ENCODE peak calls at places on chromosomes 3 and 15, in five cellular contexts. U is neuronal stem cell, Y is HS-5, M is NCI-H345, Z is EL. C is an unnamed sample.
A peak's percentile ranks its signal among the peaks of the same experiment; 100 is the strongest.

GRCh38 chr15:59741274-59741906 is 52.3 kb upstream of the BNIP2 start:
- DNase-seq in M (peak; percentile 60), Z (peak; percentile 17), U (peak; percentile 20), Y (no peak), C (no peak)

GRCh38 chr3:134299185-134299887 is 48.7 kb upstream of the RYK start:
- DNase-seq in U (no peak), Y (no peak), M (no peak), Z (no peak), C (no peak)

GRCh38 chr15:90291679-90292356 is 26.3 kb downstream of the NGRN start:
- DNase-seq in M (no peak), U (no peak), Y (no peak), Z (peak; percentile 24), C (no peak)

GRCh38 chr3:98172621-98173020 is 6.1 kb downstream of the OR5H15 start:
- DNase-seq in U (no peak), Z (peak; percentile 5), M (no peak), Y (no peak), C (no peak)

GRCh38 chr3:121152573-121152972 is 244.6 kb downstream of the STXBP5L start:
- DNase-seq in U (no peak), M (no peak), Z (peak; percentile 4), Y (peak; percentile 18), C (peak; percentile 3)

GRCh38 chr15:55917881-55918296 is 75.5 kb downstream of the NEDD4 start:
- DNase-seq in U (no peak), Y (peak; percentile 77), M (no peak), Z (peak; percentile 90), C (peak; percentile 84)

GRCh38 chr15:79204886-79205285 is 77.6 kb upstream of the ANKRD34C start:
- DNase-seq in Z (no peak), U (no peak), M (no peak), Y (no peak), C (no peak)

GRCh38 chr15:89019436-89019835 is 68.8 kb upstream of the ABHD2 start:
- DNase-seq in Z (no peak), Y (no peak), M (no peak), U (no peak), C (no peak)

GRCh38 chr3:10772230-10773161 is 43.5 kb upstream of the SLC6A11 start:
- DNase-seq in Z (peak; percentile 8), M (no peak), Y (no peak), U (no peak), C (no peak)